ENCODE peak calls at places on chromosome 18, in eight cellular contexts. L is GM06990, U is prostate gland, A is mesothelial cell of epicardium, K is cardiac muscle cell, I is fibroblast of lung, F is foreskin keratinocyte, J is HCT116. S is an unnamed sample.

GRCh38 chr18:77765468-77765867 is 515.8 kb downstream of the GALR1 start:
- DNase-seq in L (no peak), U (peak; percentile 10), A (peak; percentile 63), K (peak; percentile 1), I (no peak), F (no peak), J (no peak), S (peak; percentile 7)

GRCh38 chr18:76426738-76427305 is 68.2 kb downstream of the ZNF516 start:
- DNase-seq in L (no peak), U (peak; percentile 49), A (peak; percentile 62), K (peak; percentile 37), I (peak; percentile 43), F (no peak), J (peak; percentile 13), S (peak; percentile 76)

GRCh38 chr18:6057604-6058003 is 162.3 kb upstream of the TMEM200C start:
- DNase-seq in L (no peak), U (no peak), A (no peak), K (peak; percentile 13), I (peak; percentile 29), F (no peak), J (no peak), S (no peak)

GRCh38 chr18:59871711-59872362 is 28.0 kb upstream of the PMAIP1 start:
- DNase-seq in L (no peak), U (no peak), A (no peak), K (no peak), I (no peak), F (no peak), J (no peak), S (no peak)

GRCh38 chr18:46002934-46003333 is 35.8 kb upstream of the EPG5 start:
- DNase-seq in L (no peak), U (no peak), A (no peak), K (no peak), I (no peak), F (no peak), J (no peak), S (no peak)

GRCh38 chr18:5890606-5891360 is 4.5 kb downstream of the TMEM200C start:
- DNase-seq in L (peak; percentile 70), U (no peak), A (peak; percentile 67), K (peak; percentile 34), I (no peak), F (no peak), J (no peak), S (peak; percentile 81)

GRCh38 chr18:40348196-40348595 is 1606.8 kb upstream of the PIK3C3 start:
- DNase-seq in L (no peak), U (no peak), A (no peak), K (no peak), I (no peak), F (no peak), J (no peak), S (no peak)

GRCh38 chr18:63617049-63617995 is 26.7 kb downstream of the SERPINB4 start:
- DNase-seq in L (peak; percentile 32), U (no peak), A (no peak), K (no peak), I (no peak), F (no peak), J (no peak), S (no peak)

GRCh38 chr18:30889582-30890301 is 152.8 kb downstream of the DSC3 start:
- DNase-seq in L (no peak), U (no peak), A (no peak), K (peak; percentile 10), I (peak; percentile 0), F (no peak), J (peak; percentile 23), S (peak; percentile 33)

GRCh38 chr18:24426398-24427294 is at the start of gene IMPACT:
- DNase-seq in L (peak; percentile 83), U (peak; percentile 58), A (peak; percentile 88), K (peak; percentile 92), I (peak; percentile 80), F (peak; percentile 38), J (peak; percentile 54), S (peak; percentile 90)

GRCh38 chr18:24427484-24427883 is 1.0 kb downstream of the IMPACT start:
- DNase-seq in L (no peak), U (no peak), A (no peak), K (peak; percentile 33), I (peak; percentile 32), F (no peak), J (no peak), S (no peak)

GRCh38 chr18:24429188-24429587 is 2.7 kb downstream of the IMPACT start:
- DNase-seq in L (no peak), U (no peak), A (no peak), K (no peak), I (no peak), F (no peak), J (no peak), S (no peak)

GRCh38 chr18:24426073-24426397 is 435 bp upstream of the IMPACT start:
- DNase-seq in L (no peak), U (no peak), A (no peak), K (no peak), I (no peak), F (no peak), J (no peak), S (no peak)

GRCh38 chr18:24428709-24429108 is 2.2 kb downstream of the IMPACT start:
- DNase-seq in L (no peak), U (no peak), A (no peak), K (no peak), I (no peak), F (no peak), J (no peak), S (no peak)
- TF ChIP-seq CTCF in L (peak; percentile 17), U (no peak), A (no peak), K (no peak), I (no peak), F (peak; percentile 65), J (peak; percentile 57), S (no peak)

DNA sequence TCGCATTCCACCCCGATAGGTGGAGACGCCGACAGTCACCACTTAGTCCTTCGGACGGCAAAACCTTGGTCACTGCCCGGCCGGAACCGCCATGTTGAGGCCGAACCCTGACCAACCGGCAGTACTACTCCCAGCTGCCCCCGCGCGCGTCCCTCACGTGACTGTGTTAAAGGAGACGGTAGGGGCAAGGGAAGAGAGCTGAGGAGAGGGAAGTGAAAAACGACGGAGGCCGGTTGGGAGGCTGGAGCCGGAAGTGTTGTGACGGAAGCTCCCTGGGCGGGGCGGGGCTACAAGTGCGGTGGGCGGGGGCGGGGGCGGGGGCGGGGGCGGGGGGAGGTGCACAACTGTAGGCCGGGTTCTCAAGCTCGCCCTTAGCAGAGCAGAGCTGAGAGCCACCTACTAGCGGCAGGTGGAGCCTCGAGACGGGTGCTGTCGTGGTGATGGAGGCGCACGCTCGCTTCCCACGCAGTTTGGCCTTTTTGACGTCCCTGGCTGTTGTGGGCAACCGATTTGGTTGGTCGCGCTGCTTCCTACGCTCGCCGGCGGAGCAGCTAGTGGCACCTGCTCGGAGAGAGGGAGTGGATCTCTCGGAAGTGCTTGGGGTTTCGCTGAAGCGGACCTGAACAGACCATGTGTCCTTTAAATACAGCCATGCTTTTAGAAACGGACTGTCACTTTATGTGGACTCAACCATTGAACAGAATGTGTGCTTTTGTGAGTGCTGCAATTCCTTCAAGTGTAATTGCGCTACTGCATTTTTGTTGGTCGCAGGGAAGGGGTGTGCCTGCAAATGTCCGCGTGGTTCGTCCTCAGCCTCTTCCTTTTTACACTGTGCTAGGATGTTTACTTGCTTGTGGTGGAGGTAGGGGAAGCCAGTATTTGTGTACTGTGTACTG is at the start of gene TRAPPC8:
- DNase-seq in L (peak; percentile 92), U (peak; percentile 99), A (peak; percentile 92), K (peak; percentile 99), I (peak; percentile 99), F (peak; percentile 91), J (peak; percentile 96), S (peak; percentile 94)
- TF ChIP-seq CTCF in L (peak; percentile 18), U (peak; percentile 10), A (no peak), K (no peak), I (no peak), F (peak; percentile 39), J (no peak), S (no peak)

GRCh38 chr18:13527256-13527655 is 199.1 kb downstream of the FAM210A start:
- DNase-seq in L (no peak), U (no peak), A (no peak), K (no peak), I (no peak), F (no peak), J (no peak), S (no peak)

GRCh38 chr18:13524054-13524453 is 202.3 kb downstream of the FAM210A start:
- DNase-seq in L (no peak), U (no peak), A (no peak), K (no peak), I (no peak), F (no peak), J (no peak), S (no peak)

GRCh38 chr18:13526519-13526918 is 199.8 kb downstream of the FAM210A start:
- DNase-seq in L (no peak), U (no peak), A (no peak), K (no peak), I (no peak), F (no peak), J (no peak), S (no peak)

GRCh38 chr18:13524824-13525223 is 201.5 kb downstream of the FAM210A start:
- DNase-seq in L (no peak), U (no peak), A (no peak), K (no peak), I (no peak), F (no peak), J (no peak), S (no peak)

DNA sequence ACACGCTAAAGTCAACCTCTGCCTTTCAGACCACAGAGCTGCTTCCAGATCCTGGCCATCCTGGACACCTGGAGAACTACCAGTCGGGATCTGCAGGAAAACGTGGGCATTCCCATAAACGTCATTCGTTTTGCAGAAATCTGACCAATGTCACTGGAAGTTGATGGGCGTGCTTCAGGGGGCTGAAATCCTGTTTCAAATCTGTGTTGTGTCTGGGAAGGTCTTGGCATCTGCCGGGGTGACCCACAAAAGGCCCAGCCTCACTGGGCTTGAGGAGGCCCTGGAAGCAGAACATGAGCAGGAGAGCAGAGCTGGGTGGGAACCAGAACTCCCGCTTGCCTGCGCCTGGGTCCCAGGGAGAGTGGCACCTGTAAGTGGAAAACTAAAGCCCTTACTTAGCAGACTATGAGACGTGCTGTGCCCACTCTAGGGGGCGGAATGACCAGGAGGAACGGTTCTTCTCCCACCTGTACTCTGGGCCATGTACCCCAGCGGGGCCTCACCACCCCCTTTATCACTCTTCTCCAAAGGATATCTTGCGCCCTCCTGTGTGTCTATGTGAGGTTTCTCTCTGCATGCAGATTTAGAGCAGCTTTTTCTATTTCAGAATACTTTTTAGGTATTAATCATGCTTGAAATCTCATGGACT is 200.9 kb downstream of the FAM210A start:
- DNase-seq in L (no peak), U (no peak), A (no peak), K (no peak), I (no peak), F (no peak), J (no peak), S (no peak)
- TF ChIP-seq CTCF in L (no peak), U (no peak), A (no peak), K (no peak), I (no peak), F (no peak), J (no peak), S (no peak)

DNA sequence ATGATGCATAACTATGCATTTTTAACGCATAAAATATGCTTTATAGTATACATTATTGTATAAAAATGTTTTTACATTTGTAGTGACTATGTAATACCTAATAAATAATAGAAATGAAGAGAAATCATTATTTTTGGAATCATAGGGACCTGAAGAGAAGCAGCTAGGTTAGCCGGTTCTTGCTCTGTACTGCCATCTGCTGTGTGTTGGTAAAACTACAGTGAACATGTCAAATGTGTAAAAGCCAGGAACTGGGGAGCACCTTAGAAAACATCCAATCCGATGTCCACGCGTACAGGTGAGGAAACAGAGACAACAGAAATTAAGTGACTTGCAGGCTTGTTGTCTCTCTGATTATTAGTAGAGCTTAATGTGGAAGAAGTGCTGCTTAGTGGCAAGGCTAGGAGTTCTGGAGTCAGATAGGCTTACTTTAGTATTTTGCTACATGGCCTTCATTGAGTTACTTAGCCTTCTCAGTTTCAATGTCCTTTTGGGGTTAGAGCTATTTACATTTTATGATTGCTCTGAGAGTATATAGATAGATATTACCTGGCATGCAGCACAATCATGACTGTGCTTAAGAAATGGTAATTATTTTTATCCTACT is 386.5 kb downstream of the DLGAP1 start:
- DNase-seq in L (peak; percentile 24), U (peak; percentile 13), A (peak; percentile 45), K (peak; percentile 60), I (peak; percentile 56), F (no peak), J (peak; percentile 51), S (peak; percentile 59)
- TF ChIP-seq CTCF in L (peak; percentile 71), U (peak; percentile 49), A (peak; percentile 67), K (peak; percentile 79), I (peak; percentile 83), F (peak; percentile 75), J (peak; percentile 72), S (peak; percentile 78)

S was measured in endothelial cell.